ENCODE peak calls at places on chromosomes 4 and X, in four cellular contexts. One of them, this sample, is unnamed. For H3K9me3, the result is how much of the 10 kb centered on the place peaks cover.

GRCh38 chr4:168630445-168631187 is 133.8 kb downstream of the PALLD start:
- DNase-seq in fibroblast of lung: peak
- DNase-seq in astrocyte: peak
- DNase-seq in hepatocyte: no peak
- DNase-seq in this sample: peak

GRCh38 chrX:16212436-16212835 is 45.2 kb downstream of the MAGEB17 start:
- DNase-seq in fibroblast of lung: peak
- DNase-seq in astrocyte: no peak
- DNase-seq in hepatocyte: peak
- DNase-seq in this sample: peak

GRCh38 chr4:132572210-132572609 is 576.9 kb upstream of the PCDH10 start:
- DNase-seq in hepatocyte: peak
- DNase-seq in astrocyte: peak
- DNase-seq in fibroblast of lung: peak
- DNase-seq in this sample: no peak

GRCh38 chrX:152641256-152641875 is 3.7 kb downstream of the GABRQ start:
- DNase-seq in astrocyte: no peak
- DNase-seq in hepatocyte: no peak
- DNase-seq in fibroblast of lung: no peak
- DNase-seq in this sample: no peak

GRCh38 chr4:2489841-2490552 is 21.1 kb downstream of the RNF4 start:
- DNase-seq in astrocyte: no peak
- DNase-seq in hepatocyte: no peak
- DNase-seq in fibroblast of lung: peak
- DNase-seq in this sample: no peak

GRCh38 chr4:70133473-70133872 is 20.6 kb upstream of the PRR27 start:
- DNase-seq in fibroblast of lung: no peak
- DNase-seq in hepatocyte: no peak
- DNase-seq in astrocyte: no peak
- DNase-seq in this sample: no peak

GRCh38 chr4:38060829-38061431 is 100.7 kb downstream of the PTTG2 start:
- DNase-seq in fibroblast of lung: peak
- DNase-seq in astrocyte: peak
- DNase-seq in hepatocyte: peak
- DNase-seq in this sample: peak

GRCh38 chr4:121594796-121595526 is 101.8 kb downstream of the ANXA5 start:
- DNase-seq in fibroblast of lung: peak
- DNase-seq in astrocyte: peak
- DNase-seq in hepatocyte: peak
- DNase-seq in this sample: peak

GRCh38 chr4:7124643-7125442 is 57.0 kb upstream of the GRPEL1 start:
- DNase-seq in hepatocyte: peak
- DNase-seq in fibroblast of lung: peak
- DNase-seq in astrocyte: peak
- DNase-seq in this sample: no peak

GRCh38 chrX:56932653-56933339 is 62.5 kb downstream of the SPIN3 start:
- DNase-seq in fibroblast of lung: no peak
- DNase-seq in hepatocyte: no peak
- DNase-seq in astrocyte: no peak
- DNase-seq in this sample: no peak

GRCh38 chrX:56932106-56932505 is 63.2 kb downstream of the SPIN3 start:
- DNase-seq in fibroblast of lung: no peak
- DNase-seq in astrocyte: no peak
- DNase-seq in hepatocyte: no peak
- DNase-seq in this sample: no peak

DNA sequence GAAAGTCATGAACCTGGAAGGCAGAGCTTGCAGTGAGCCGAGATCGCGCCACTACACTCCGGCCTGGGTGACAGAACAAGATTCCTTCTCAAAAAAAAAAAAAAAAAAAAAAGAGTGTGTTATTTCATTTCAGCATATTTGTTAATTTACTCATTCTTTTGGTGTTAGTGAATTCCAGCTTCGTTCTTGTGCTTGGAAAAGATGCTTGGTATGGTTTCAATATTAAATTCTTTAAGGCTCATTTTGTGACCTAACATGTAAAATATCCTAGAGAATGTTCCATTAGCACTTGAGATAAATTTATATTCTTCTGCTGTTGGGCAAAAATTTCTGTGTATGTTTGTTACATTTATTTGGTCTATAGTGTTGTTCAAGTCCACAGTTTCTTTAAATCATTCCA is 66.8 kb downstream of the SPIN3 start:
- DNase-seq in hepatocyte: no peak
- DNase-seq in astrocyte: no peak
- DNase-seq in fibroblast of lung: no peak
- DNase-seq in this sample: no peak
- H3K9me3 ChIP-seq in hepatocyte: under half
- H3K9me3 ChIP-seq in astrocyte: under half
- H3K9me3 ChIP-seq in fibroblast of lung: under half
- H3K9me3 ChIP-seq in this sample: under half

GRCh38 chrX:137032841-137033773 is 688 bp downstream of the GPR101 start:
- DNase-seq in astrocyte: no peak
- DNase-seq in fibroblast of lung: no peak
- DNase-seq in hepatocyte: no peak
- DNase-seq in this sample: no peak

GRCh38 chrX:137033774-137034507 is at the start of gene GPR101:
- DNase-seq in hepatocyte: peak
- DNase-seq in fibroblast of lung: no peak
- DNase-seq in astrocyte: no peak
- DNase-seq in this sample: no peak

GRCh38 chrX:137032378-137032694 is 1.5 kb downstream of the GPR101 start:
- DNase-seq in astrocyte: no peak
- DNase-seq in fibroblast of lung: no peak
- DNase-seq in hepatocyte: no peak
- DNase-seq in this sample: no peak

GRCh38 chrX:137031517-137032377 is 2.0 kb downstream of the GPR101 start:
- DNase-seq in fibroblast of lung: peak
- DNase-seq in hepatocyte: peak
- DNase-seq in astrocyte: peak
- DNase-seq in this sample: peak

GRCh38 chrX:137034508-137034872 is 695 bp upstream of the GPR101 start:
- DNase-seq in astrocyte: no peak
- DNase-seq in fibroblast of lung: no peak
- DNase-seq in hepatocyte: no peak
- DNase-seq in this sample: no peak
- TF ChIP-seq EZH2 in astrocyte: no peak
- TF ChIP-seq EZH2 in fibroblast of lung: peak
- TF ChIP-seq EZH2 in hepatocyte: peak
- TF ChIP-seq EZH2 in this sample: no peak

GRCh38 chr4:8598391-8599090 is 6.0 kb downstream of the CPZ start:
- DNase-seq in astrocyte: no peak
- DNase-seq in fibroblast of lung: no peak
- DNase-seq in hepatocyte: no peak
- DNase-seq in this sample: no peak
- TF ChIP-seq CTCF in astrocyte: no peak
- TF ChIP-seq CTCF in fibroblast of lung: no peak
- TF ChIP-seq CTCF in hepatocyte: no peak
- TF ChIP-seq CTCF in this sample: no peak

DNA sequence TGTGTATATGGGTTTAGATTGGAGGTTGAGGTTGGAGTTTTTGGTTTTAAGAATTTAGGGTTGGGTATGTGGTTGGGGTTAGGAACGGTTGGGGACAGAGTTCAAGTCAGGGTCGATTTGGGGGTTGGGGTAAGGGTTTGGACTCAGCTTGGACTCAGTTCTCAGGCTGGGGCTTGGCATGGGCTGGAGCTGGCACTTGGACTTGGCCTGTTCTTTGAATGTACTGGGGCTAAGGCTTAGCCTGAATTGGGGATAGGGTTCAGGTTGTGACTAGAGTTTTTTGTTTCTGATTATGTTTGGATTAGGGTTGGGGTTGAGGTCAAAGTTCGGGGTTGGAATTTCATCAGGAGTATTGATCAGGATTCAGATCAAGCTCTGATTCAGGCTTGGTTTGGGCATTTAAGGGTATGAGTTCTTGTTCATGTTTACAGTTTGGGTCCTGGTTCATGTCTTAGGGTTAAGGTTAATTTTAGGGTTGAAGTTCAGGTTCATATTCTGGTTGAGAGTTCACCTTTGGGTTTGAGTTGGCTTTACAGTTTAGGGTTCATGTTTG is 46.2 kb upstream of the IL9R start:
- DNase-seq in astrocyte: no peak
- DNase-seq in fibroblast of lung: no peak
- DNase-seq in hepatocyte: no peak
- DNase-seq in this sample: no peak
- H3K9me3 ChIP-seq in astrocyte: under half
- H3K9me3 ChIP-seq in fibroblast of lung: under half
- H3K9me3 ChIP-seq in hepatocyte: under half
- H3K9me3 ChIP-seq in this sample: under half

DNA sequence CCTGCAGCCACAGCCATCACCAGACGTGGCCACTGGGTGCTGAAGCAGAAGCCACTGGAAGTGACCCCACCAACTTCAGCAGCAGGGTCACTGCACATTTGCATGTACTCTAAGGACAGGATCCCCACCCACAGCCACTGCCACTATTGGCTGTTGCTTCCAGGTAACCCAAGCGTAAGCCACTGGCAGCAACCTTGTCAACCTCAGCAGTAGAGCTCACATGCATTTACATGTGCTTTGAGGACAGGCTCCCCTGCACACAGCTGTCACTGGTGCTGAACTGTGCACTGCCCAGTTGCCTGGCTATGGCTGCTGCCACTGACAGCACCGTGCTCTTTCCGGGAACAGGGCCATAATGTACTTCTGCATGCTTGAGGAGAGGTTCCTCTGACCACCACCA is 332.4 kb upstream of the DMD start:
- DNase-seq in astrocyte: no peak
- DNase-seq in fibroblast of lung: no peak
- DNase-seq in hepatocyte: no peak
- DNase-seq in this sample: no peak
- TF ChIP-seq EZH2 in astrocyte: no peak
- TF ChIP-seq EZH2 in fibroblast of lung: no peak
- TF ChIP-seq EZH2 in hepatocyte: no peak
- TF ChIP-seq EZH2 in this sample: no peak

DNA sequence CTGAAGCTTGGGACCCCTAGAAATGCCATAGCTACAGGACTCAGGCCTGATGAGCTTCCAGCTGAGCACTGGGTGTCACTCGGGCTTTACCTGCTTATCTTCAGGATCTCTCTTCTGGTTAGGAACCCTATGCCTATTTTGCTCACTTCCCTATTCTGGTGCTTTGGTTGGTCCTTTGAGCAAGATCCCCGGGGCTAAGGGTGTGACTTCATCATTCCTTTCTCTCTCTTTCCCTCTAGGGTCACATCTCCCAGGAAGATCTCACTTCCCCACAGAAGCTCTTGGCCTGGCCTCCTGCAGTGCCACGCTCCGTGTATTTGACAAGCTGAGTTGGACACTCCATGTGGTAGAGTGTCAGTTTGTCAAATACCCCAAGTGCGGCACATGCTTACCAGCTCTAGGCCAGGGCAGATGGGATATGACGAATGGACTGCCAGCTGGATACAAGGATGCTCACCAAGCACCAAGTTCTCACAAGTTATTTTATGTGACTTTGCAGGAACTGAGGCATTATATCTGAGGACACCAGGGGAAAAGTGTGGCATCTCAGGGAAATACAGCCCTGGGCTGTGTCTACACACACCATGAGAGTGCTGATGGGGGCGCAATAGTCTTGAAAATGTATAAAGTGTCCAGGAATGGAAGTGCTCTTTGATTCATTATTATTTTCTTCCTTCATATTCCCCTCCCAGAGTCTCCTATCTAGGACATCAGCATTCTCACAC is 21.1 kb downstream of the VSIG4 start:
- DNase-seq in hepatocyte: no peak
- DNase-seq in astrocyte: no peak
- DNase-seq in fibroblast of lung: no peak
- DNase-seq in this sample: no peak
- TF ChIP-seq CTCF in hepatocyte: no peak
- TF ChIP-seq CTCF in astrocyte: no peak
- TF ChIP-seq CTCF in fibroblast of lung: no peak
- TF ChIP-seq CTCF in this sample: no peak

GRCh38 chr4:11878241-11878640 is 449.5 kb upstream of the HS3ST1 start:
- DNase-seq in hepatocyte: no peak
- DNase-seq in fibroblast of lung: no peak
- DNase-seq in astrocyte: no peak
- DNase-seq in this sample: no peak
- H3K9me3 ChIP-seq in hepatocyte: under half
- H3K9me3 ChIP-seq in fibroblast of lung: under half
- H3K9me3 ChIP-seq in astrocyte: under half
- H3K9me3 ChIP-seq in this sample: under half

DNA sequence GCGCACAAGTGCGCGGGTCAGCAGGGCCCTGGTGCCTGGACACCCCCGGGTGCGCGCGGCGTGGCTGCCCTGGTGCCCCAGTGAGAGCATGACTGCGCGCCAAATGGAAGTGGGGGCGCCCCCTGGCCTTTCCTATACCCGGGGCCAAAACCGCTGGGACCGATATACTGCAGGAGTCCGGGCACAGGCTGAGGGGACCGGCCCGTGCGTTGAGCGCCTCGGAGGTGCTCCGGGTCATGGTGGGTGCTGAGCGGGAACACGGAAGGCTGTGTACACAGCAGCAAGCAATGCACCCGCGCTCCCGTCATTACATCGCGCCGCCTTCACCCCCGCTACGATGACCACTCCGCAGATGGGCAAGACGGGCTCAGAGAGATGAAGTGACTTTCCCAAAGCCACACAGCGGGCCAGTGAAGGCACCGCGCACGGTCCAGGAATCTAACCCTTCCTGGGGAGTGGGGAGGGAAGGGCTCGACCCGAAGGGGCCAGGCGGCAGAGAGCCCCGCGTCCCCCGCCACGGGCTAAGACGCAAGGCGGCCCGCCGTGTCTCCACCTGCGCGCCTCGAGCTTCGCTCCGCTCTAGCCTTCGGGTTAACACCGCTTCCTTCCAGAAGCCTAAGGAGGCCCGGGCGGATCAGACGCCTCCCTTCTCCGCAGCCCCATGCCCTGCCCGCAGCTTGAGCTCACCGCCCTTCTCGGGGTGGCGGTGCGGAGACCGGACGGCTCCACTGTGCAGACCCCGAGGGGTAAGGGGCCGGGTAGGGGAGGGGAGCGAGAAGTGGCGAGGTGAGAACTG is 11.3 kb downstream of the HMX1 start:
- DNase-seq in fibroblast of lung: no peak
- DNase-seq in astrocyte: no peak
- DNase-seq in hepatocyte: no peak
- DNase-seq in this sample: no peak
- TF ChIP-seq EZH2 in fibroblast of lung: peak
- TF ChIP-seq EZH2 in astrocyte: peak
- TF ChIP-seq EZH2 in hepatocyte: peak
- TF ChIP-seq EZH2 in this sample: peak

GRCh38 chr4:4901877-4902276 is 42.4 kb downstream of the MSX1 start:
- DNase-seq in fibroblast of lung: no peak
- DNase-seq in astrocyte: no peak
- DNase-seq in hepatocyte: no peak
- DNase-seq in this sample: peak

GRCh38 chr4:4899202-4899925 is 39.9 kb downstream of the MSX1 start:
- DNase-seq in astrocyte: no peak
- DNase-seq in hepatocyte: no peak
- DNase-seq in fibroblast of lung: no peak
- DNase-seq in this sample: no peak
- TF ChIP-seq CTCF in astrocyte: no peak
- TF ChIP-seq CTCF in hepatocyte: no peak
- TF ChIP-seq CTCF in fibroblast of lung: no peak
- TF ChIP-seq CTCF in this sample: no peak

This sample was measured in A673.